ENCODE peak calls at places on chromosomes 5 and 9, in seven cellular contexts. T is iris pigment epithelial cell; A is AG09319; X is AG09309; I is sigmoid colon; F is activated CD8-positive, alpha-beta memory T cell treated with anti-CD3 and anti-CD28 coated beads for 48 hours; L is CD8-positive, alpha-beta memory T cell. V is an unnamed sample.

GRCh38 chr9:123611228-123611627 is 255.2 kb downstream of the CRB2 start:
- DNase-seq in A (peak), X (peak), L (no peak), T (peak), F (no peak), I (no peak), V (no peak)

GRCh38 chr5:78972654-78973428 is 12.3 kb downstream of the ARSB start:
- DNase-seq in F (no peak), T (peak), L (no peak), A (no peak), X (no peak), I (no peak), V (peak)

GRCh38 chr5:93791520-93791972 is 50.1 kb upstream of the POU5F2 start:
- DNase-seq in A (no peak), X (no peak), T (peak), I (no peak), F (no peak), L (no peak), V (no peak)

GRCh38 chr5:9170026-9170425 is 375.8 kb downstream of the SEMA5A start:
- DNase-seq in L (no peak), A (no peak), I (no peak), T (peak), F (no peak), X (no peak), V (no peak)

GRCh38 chr5:116459306-116459705 is 115.3 kb downstream of the SEMA6A start:
- DNase-seq in F (no peak), T (no peak), I (no peak), L (no peak), A (no peak), X (no peak), V (no peak)

GRCh38 chr5:124661317-124662141 is 84.9 kb downstream of the ZNF608 start:
- DNase-seq in F (no peak), I (no peak), L (no peak), T (peak), A (no peak), X (no peak), V (no peak)

GRCh38 chr9:130343445-130343918 is 77.9 kb downstream of the HMCN2 start:
- DNase-seq in F (no peak), T (no peak), X (no peak), L (peak), A (no peak), I (peak), V (peak)

GRCh38 chr9:89928521-89929275 is 323.9 kb downstream of the GADD45G start:
- DNase-seq in A (no peak), L (no peak), F (no peak), X (no peak), I (no peak), T (no peak), V (no peak)

GRCh38 chr5:153959134-153959957 is 79.4 kb downstream of the FAM114A2 start:
- DNase-seq in L (no peak), X (peak), T (peak), A (no peak), F (no peak), I (no peak), V (no peak)

GRCh38 chr5:114839360-114839759 is 330.3 kb downstream of the TRIM36 start:
- DNase-seq in A (no peak), X (no peak), L (no peak), I (no peak), T (no peak), F (no peak), V (no peak)